ENCODE peak calls at places on chromosomes 4 and X, in nine cellular contexts. Q, D, C, V, K, T, F, X and H are unnamed samples.

GRCh38 chr4:4733663-4734062 is 125.8 kb upstream of the MSX1 start:
- DNase-seq in Q (no peak), D (no peak), C (no peak), V (no peak), K (no peak), T (no peak), F (no peak), X (no peak), H (no peak)

GRCh38 chr4:74158561-74159396 is 861 bp downstream of the MTHFD2L start:
- DNase-seq in Q (no peak), D (no peak), C (no peak), V (no peak), K (no peak), T (no peak), F (no peak), X (peak), H (no peak)

GRCh38 chrX:18883234-18883960 is 100.5 kb downstream of the PHKA2 start:
- DNase-seq in Q (no peak), D (no peak), C (no peak), V (no peak), K (no peak), T (no peak), F (no peak), X (no peak), H (no peak)

GRCh38 chrX:130895299-130895698 is 7.7 kb downstream of the ENOX2 start:
- DNase-seq in Q (peak), D (no peak), C (no peak), V (no peak), K (no peak), T (no peak), F (no peak), X (no peak), H (no peak)

GRCh38 chrX:115428011-115428410 is 133.0 kb upstream of the PLS3 start:
- DNase-seq in Q (no peak), D (no peak), C (no peak), V (no peak), K (no peak), T (no peak), F (no peak), X (no peak), H (no peak)

GRCh38 chr4:9936128-9936644 is 85.1 kb downstream of the SLC2A9 start:
- DNase-seq in Q (no peak), D (no peak), C (no peak), V (no peak), K (no peak), T (no peak), F (no peak), X (no peak), H (no peak)

GRCh38 chr4:118941149-118941548 is 52.5 kb downstream of the SYNPO2 start:
- DNase-seq in Q (peak), D (no peak), C (no peak), V (peak), K (no peak), T (no peak), F (no peak), X (no peak), H (no peak)

GRCh38 chr4:159543831-159544230 is 441.0 kb downstream of the RAPGEF2 start:
- DNase-seq in Q (no peak), D (no peak), C (no peak), V (no peak), K (no peak), T (no peak), F (no peak), X (no peak), H (no peak)

GRCh38 chrX:10041383-10041782 is 74.2 kb downstream of the CLDN34 start:
- DNase-seq in Q (peak), D (no peak), C (no peak), V (no peak), K (no peak), T (no peak), F (no peak), X (peak), H (peak)

GRCh38 chrX:49064303-49064702 is 5.5 kb downstream of the CCDC120 start:
- DNase-seq in Q (no peak), D (no peak), C (no peak), V (no peak), K (no peak), T (no peak), F (no peak), X (no peak), H (no peak)

GRCh38 chrX:130120746-130121504 is 10.6 kb upstream of the ELF4 start:
- DNase-seq in Q (peak), D (peak), C (peak), V (peak), K (peak), T (peak), F (no peak), X (peak), H (peak)

GRCh38 chr4:175166020-175166419 is 247.9 kb downstream of the ADAM29 start:
- DNase-seq in Q (no peak), D (no peak), C (no peak), V (no peak), K (no peak), T (no peak), F (no peak), X (no peak), H (no peak)

GRCh38 chr4:45568694-45569093 is 555.2 kb downstream of the GABRG1 start:
- DNase-seq in Q (no peak), D (no peak), C (no peak), V (no peak), K (no peak), T (no peak), F (no peak), X (no peak), H (no peak)

GRCh38 chr4:122480655-122481487 is 24.3 kb upstream of the IL2 start:
- DNase-seq in Q (no peak), D (no peak), C (no peak), V (no peak), K (no peak), T (no peak), F (no peak), X (no peak), H (no peak)

GRCh38 chr4:72969957-72970356 is 99.6 kb downstream of the COX18 start:
- DNase-seq in Q (peak), D (no peak), C (no peak), V (no peak), K (no peak), T (peak), F (no peak), X (peak), H (no peak)

GRCh38 chr4:53899544-53900274 is 164.7 kb downstream of the CHIC2 start:
- DNase-seq in Q (peak), D (no peak), C (no peak), V (peak), K (no peak), T (no peak), F (peak), X (peak), H (peak)

GRCh38 chrX:70398899-70399298 is 24.2 kb upstream of the GDPD2 start:
- DNase-seq in Q (no peak), D (no peak), C (no peak), V (peak), K (no peak), T (no peak), F (no peak), X (peak), H (no peak)

GRCh38 chrX:116841290-116841689 is 378.5 kb upstream of the CT83 start:
- DNase-seq in Q (no peak), D (no peak), C (no peak), V (no peak), K (no peak), T (no peak), F (no peak), X (no peak), H (no peak)

GRCh38 chrX:116267511-116268040 is 97.0 kb downstream of the AGTR2 start:
- DNase-seq in Q (no peak), D (no peak), C (no peak), V (no peak), K (no peak), T (no peak), F (no peak), X (peak), H (no peak)

GRCh38 chr4:122857160-122857559 is 30.5 kb downstream of the FGF2 start:
- DNase-seq in Q (no peak), D (no peak), C (no peak), V (no peak), K (no peak), T (no peak), F (no peak), X (no peak), H (no peak)

GRCh38 chr4:16225996-16226815 is at the start of gene TAPT1:
- DNase-seq in Q (peak), D (peak), C (peak), V (peak), K (peak), T (peak), F (no peak), X (peak), H (no peak)

GRCh38 chr4:13544556-13545393 is 467 bp upstream of the NKX3-2 start:
- DNase-seq in Q (peak), D (no peak), C (no peak), V (peak), K (no peak), T (no peak), F (peak), X (peak), H (no peak)

GRCh38 chr4:22988526-22988925 is 295.8 kb downstream of the GBA3 start:
- DNase-seq in Q (peak), D (no peak), C (peak), V (no peak), K (no peak), T (no peak), F (no peak), X (peak), H (no peak)

GRCh38 chr4:8202526-8203375 is 3.7 kb downstream of the SH3TC1 start:
- DNase-seq in Q (no peak), D (no peak), C (no peak), V (no peak), K (no peak), T (no peak), F (no peak), X (no peak), H (no peak)

GRCh38 chr4:88938138-88938537 is 118.8 kb downstream of the FAM13A start:
- DNase-seq in Q (peak), D (no peak), C (no peak), V (peak), K (no peak), T (no peak), F (peak), X (peak), H (peak)

GRCh38 chr4:78596111-78596742 is 44.7 kb downstream of the ANXA3 start:
- DNase-seq in Q (no peak), D (no peak), C (no peak), V (no peak), K (no peak), T (no peak), F (no peak), X (no peak), H (no peak)

GRCh38 chr4:1011022-1011694 is at the start of gene FGFRL1:
- DNase-seq in Q (peak), D (peak), C (peak), V (peak), K (peak), T (peak), F (no peak), X (peak), H (peak)

GRCh38 chrX:108001218-108001814 is 19.1 kb upstream of the TEX13B start:
- DNase-seq in Q (peak), D (no peak), C (no peak), V (peak), K (no peak), T (no peak), F (no peak), X (peak), H (no peak)

GRCh38 chr4:128854433-128854832 is 44.9 kb downstream of the JADE1 start:
- DNase-seq in Q (peak), D (no peak), C (no peak), V (no peak), K (no peak), T (no peak), F (no peak), X (peak), H (no peak)

GRCh38 chr4:30837131-30837539 is 117.0 kb downstream of the PCDH7 start:
- DNase-seq in Q (peak), D (no peak), C (no peak), V (no peak), K (no peak), T (no peak), F (no peak), X (no peak), H (no peak)

GRCh38 chr4:47858012-47858411 is 20.1 kb upstream of the CORIN start:
- DNase-seq in Q (no peak), D (no peak), C (no peak), V (no peak), K (no peak), T (no peak), F (no peak), X (no peak), H (no peak)

GRCh38 chrX:10296581-10296980 is 139.8 kb downstream of the CLCN4 start:
- DNase-seq in Q (peak), D (no peak), C (no peak), V (no peak), K (no peak), T (no peak), F (peak), X (peak), H (peak)

GRCh38 chr4:48331577-48332340 is 9.6 kb upstream of the SLAIN2 start:
- DNase-seq in Q (peak), D (no peak), C (no peak), V (peak), K (no peak), T (no peak), F (no peak), X (peak), H (no peak)